ENCODE peak calls at places on chromosomes 7 and 10, in eight cellular contexts. F, I, V, X, R, O, U and B are unnamed samples.

GRCh38 chr10:70528726-70529362 is 50.3 kb downstream of the PALD1 start:
- DNase-seq in F (peak; percentile 34), I (no peak), V (no peak), X (no peak), R (no peak), O (no peak), U (peak; percentile 78), B (no peak)

GRCh38 chr10:60762554-60762953 is 15.7 kb upstream of the CDK1 start:
- DNase-seq in F (no peak), I (no peak), V (no peak), X (no peak), R (no peak), O (peak; percentile 67), U (peak; percentile 87), B (no peak)

GRCh38 chr10:79409038-79410035 is 36.1 kb downstream of the ZCCHC24 start:
- DNase-seq in F (no peak), I (peak; percentile 73), V (no peak), X (peak; percentile 82), R (no peak), O (no peak), U (no peak), B (no peak)

GRCh38 chr7:514242-514641 is 5.4 kb downstream of the PDGFA start:
- DNase-seq in F (no peak), I (no peak), V (no peak), X (no peak), R (no peak), O (no peak), U (no peak), B (no peak)

GRCh38 chr10:103580422-103580821 is 86.9 kb downstream of the NEURL1 start:
- DNase-seq in F (no peak), I (no peak), V (no peak), X (no peak), R (no peak), O (no peak), U (no peak), B (no peak)

GRCh38 chr10:27413831-27414348 is 90.2 kb upstream of the RAB18 start:
- DNase-seq in F (no peak), I (no peak), V (no peak), X (no peak), R (no peak), O (no peak), U (no peak), B (no peak)

GRCh38 chr10:3935141-3935540 is 150.1 kb upstream of the KLF6 start:
- DNase-seq in F (no peak), I (no peak), V (no peak), X (no peak), R (no peak), O (no peak), U (no peak), B (peak; percentile 81)

GRCh38 chr10:121900443-121901174 is 27.2 kb downstream of the ATE1 start:
- DNase-seq in F (peak; percentile 52), I (no peak), V (peak; percentile 43), X (no peak), R (no peak), O (no peak), U (peak; percentile 90), B (peak; percentile 20)

GRCh38 chr10:77643795-77644468 is 6.3 kb upstream of the KCNMA1 start:
- DNase-seq in F (peak; percentile 49), I (no peak), V (peak; percentile 22), X (no peak), R (peak; percentile 44), O (no peak), U (peak; percentile 90), B (no peak)

GRCh38 chr7:153939177-153939576 is 113.0 kb upstream of the DPP6 start:
- DNase-seq in F (no peak), I (no peak), V (no peak), X (no peak), R (no peak), O (no peak), U (no peak), B (no peak)

GRCh38 chr7:45001138-45001694 is 1.2 kb downstream of the CCM2 start:
- DNase-seq in F (no peak), I (peak; percentile 82), V (peak; percentile 41), X (peak; percentile 59), R (peak; percentile 55), O (no peak), U (peak; percentile 71), B (no peak)

GRCh38 chr7:45000096-45001032 is at the start of gene CCM2:
- DNase-seq in F (no peak), I (peak; percentile 95), V (peak; percentile 45), X (peak; percentile 81), R (peak; percentile 54), O (no peak), U (peak; percentile 64), B (no peak)

GRCh38 chr7:45003789-45004188 is 3.8 kb downstream of the CCM2 start:
- DNase-seq in F (no peak), I (no peak), V (no peak), X (peak; percentile 21), R (no peak), O (no peak), U (no peak), B (no peak)

GRCh38 chr7:44999245-45000095 is 531 bp upstream of the CCM2 start:
- DNase-seq in F (peak; percentile 96), I (peak; percentile 100), V (peak; percentile 97), X (peak; percentile 100), R (peak; percentile 100), O (peak; percentile 96), U (peak; percentile 99), B (peak; percentile 81)

DNA sequence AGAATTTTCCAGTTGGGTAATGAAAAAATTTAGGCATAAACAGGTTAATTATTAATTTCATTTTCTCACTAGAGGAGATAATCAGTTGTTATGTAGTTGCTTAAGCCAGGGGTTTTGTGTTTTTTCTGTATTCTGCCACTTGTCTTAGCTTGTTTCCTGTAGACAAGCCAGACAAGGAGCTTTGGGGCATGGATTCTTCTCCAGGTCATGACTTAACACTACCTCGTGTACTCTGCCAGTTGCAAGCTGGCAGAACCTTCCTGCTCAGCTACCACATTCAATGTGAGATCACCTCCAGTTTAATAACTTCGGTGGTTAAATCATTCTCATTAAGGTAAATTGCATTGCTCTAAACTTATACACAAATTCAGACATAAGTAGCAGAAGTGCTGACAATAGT is 1.8 kb downstream of the CCM2 start:
- DNase-seq in F (no peak), I (no peak), V (no peak), X (peak; percentile 27), R (no peak), O (no peak), U (no peak), B (no peak)
- TF ChIP-seq POLR2AphosphoS5 in F (no peak), I (no peak), V (no peak), X (no peak), R (no peak), O (no peak), U (no peak), B (no peak)

DNA sequence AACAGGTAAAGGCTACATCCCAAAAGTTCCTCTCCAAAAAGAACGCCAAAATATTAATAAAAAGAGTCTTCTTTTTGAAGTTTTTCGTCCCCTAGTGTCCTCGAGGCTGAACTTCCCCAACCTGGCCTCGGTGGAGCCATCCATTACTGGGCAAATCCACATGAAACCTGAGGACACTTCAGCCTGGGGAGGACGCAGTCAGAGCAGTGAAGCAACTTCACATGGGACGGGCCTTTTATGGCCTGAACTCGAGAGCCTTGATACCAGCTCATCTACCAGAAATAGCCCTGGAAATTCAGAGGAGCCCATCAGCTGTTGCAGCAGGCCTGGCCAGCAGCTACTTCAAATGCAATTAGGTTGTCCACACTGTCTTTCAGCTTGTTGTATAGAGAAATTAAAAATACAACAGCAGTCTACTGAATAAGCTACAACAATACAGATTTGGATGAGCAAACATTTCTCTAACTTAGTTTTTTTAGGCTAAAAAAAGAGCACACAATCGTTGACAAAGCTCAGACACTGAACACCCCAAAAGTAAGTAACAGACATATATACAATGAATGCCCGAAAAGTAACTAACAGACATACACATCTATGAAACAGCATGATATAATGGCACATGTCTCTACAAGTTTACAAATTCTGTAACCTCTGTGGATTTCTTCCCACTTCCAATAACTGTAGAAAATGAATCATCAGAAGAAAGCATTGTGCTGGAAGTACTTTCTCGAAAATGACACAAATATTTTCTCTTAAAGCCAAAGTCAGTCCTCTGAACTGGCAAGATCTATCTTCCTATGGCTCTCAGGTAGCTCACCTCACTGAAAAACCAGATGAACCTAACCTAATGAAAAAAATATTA is at the start of gene SVIL:
- DNase-seq in F (no peak), I (no peak), V (no peak), X (peak; percentile 95), R (peak; percentile 75), O (no peak), U (peak; percentile 33), B (no peak)
- TF ChIP-seq POLR2AphosphoS5 in F (no peak), I (no peak), V (no peak), X (peak; percentile 96), R (peak; percentile 90), O (no peak), U (no peak), B (no peak)

GRCh38 chr7:157020514-157021070 is 10.1 kb upstream of the MNX1 start:
- DNase-seq in F (no peak), I (no peak), V (no peak), X (no peak), R (no peak), O (no peak), U (peak; percentile 56), B (no peak)

GRCh38 chr7:157021071-157021891 is 10.8 kb upstream of the MNX1 start:
- DNase-seq in F (no peak), I (peak; percentile 66), V (no peak), X (no peak), R (no peak), O (no peak), U (peak; percentile 60), B (no peak)

GRCh38 chr7:157018328-157018996 is 8.0 kb upstream of the MNX1 start:
- DNase-seq in F (no peak), I (no peak), V (no peak), X (no peak), R (no peak), O (no peak), U (no peak), B (no peak)

GRCh38 chr7:157018997-157019591 is 8.6 kb upstream of the MNX1 start:
- DNase-seq in F (no peak), I (peak; percentile 66), V (no peak), X (no peak), R (no peak), O (no peak), U (peak; percentile 79), B (no peak)

DNA sequence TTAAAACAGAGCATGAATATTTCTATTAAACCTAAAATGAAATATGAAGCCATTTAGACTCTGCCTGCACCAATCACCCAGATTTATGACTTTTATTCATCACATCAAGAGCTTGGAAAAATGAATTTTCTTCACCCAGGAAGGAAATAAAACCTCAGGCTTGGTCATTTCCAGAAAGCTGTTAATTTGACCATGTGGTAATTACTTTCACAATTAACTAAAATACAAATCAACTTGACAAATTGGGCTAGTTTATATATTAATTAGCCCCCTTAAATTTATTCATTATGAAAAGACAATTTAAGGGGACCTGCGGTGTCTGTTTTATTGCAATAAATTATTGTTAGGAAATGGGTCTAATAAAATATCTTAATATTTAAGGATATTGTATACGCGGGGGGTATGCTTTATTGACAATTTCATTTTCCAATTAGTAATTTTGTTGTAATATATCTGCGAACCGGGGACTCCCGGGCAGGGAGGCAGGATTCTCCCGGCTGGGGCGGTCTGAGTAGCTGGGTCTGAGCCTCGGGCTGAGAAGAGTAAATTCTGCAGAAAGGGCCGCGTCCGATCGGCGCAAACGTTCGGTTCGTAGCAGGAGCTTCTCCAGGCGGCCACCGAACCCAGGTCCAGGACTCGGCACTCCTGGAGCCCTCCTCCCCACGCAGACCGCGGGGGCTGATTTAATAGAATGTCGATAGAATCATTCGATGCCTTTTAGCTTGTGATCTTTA is 9.4 kb upstream of the MNX1 start:
- DNase-seq in F (no peak), I (no peak), V (no peak), X (no peak), R (no peak), O (no peak), U (peak; percentile 42), B (no peak)
- TF ChIP-seq POLR2AphosphoS5 in F (no peak), I (no peak), V (no peak), X (no peak), R (no peak), O (no peak), U (no peak), B (no peak)

GRCh38 chr7:6589829-6590644 is at the start of gene INTS15:
- DNase-seq in F (peak; percentile 69), I (peak; percentile 96), V (peak; percentile 64), X (peak; percentile 81), R (peak; percentile 84), O (no peak), U (peak; percentile 88), B (peak; percentile 89)
- TF ChIP-seq POLR2AphosphoS5 in F (peak; percentile 97), I (peak; percentile 85), V (no peak), X (no peak), R (peak; percentile 67), O (peak; percentile 74), U (peak; percentile 66), B (peak; percentile 78)